ENCODE peak calls at places on chromosome 13, in nine cellular contexts. V is bronchial epithelial cell; T is WERI-Rb-1; P is HS-5; Y is T-helper 17 cell; X is effector CD4-positive, alpha-beta T cell; J is activated T-cell treated with anti-CD3 and anti-CD28 coated beads, Interleukin-2, amount 50 U/mL, for 72 hours; S is nucleus accumbens; U is head of caudate nucleus. B is an unnamed sample.
A peak's percentile ranks its signal among the peaks of the same experiment; 100 is the strongest.

GRCh38 chr13:29830000-29830399 is 20.4 kb downstream of the UBL3 start:
- DNase-seq in V (peak; percentile 18), T (no peak), P (no peak), Y (no peak), X (no peak), J (no peak), S (no peak), U (no peak), B (no peak)

GRCh38 chr13:93307651-93308050 is 81.0 kb downstream of the GPC6 start:
- DNase-seq in V (no peak), T (no peak), P (no peak), Y (no peak), X (no peak), J (no peak), S (no peak), U (no peak), B (no peak)

GRCh38 chr13:34230271-34230670 is 412.3 kb downstream of the RFC3 start:
- DNase-seq in V (no peak), T (no peak), P (no peak), Y (no peak), X (no peak), J (no peak), S (no peak), U (no peak), B (no peak)

GRCh38 chr13:36418022-36418805 is 14.1 kb upstream of the CCNA1 start:
- DNase-seq in V (peak; percentile 84), T (no peak), P (no peak), Y (no peak), X (no peak), J (peak; percentile 22), S (no peak), U (no peak), B (no peak)

GRCh38 chr13:31697290-31697689 is 42.0 kb upstream of the RXFP2 start:
- DNase-seq in V (peak; percentile 11), T (no peak), P (peak; percentile 24), Y (no peak), X (no peak), J (no peak), S (no peak), U (no peak), B (no peak)

GRCh38 chr13:80671773-80672172 is 330.8 kb upstream of the SPRY2 start:
- DNase-seq in V (no peak), T (no peak), P (no peak), Y (no peak), X (no peak), J (no peak), S (no peak), U (no peak), B (no peak)

GRCh38 chr13:41054212-41054877 is 7.0 kb upstream of the WBP4 start:
- DNase-seq in V (peak; percentile 56), T (no peak), P (no peak), Y (no peak), X (peak; percentile 42), J (peak; percentile 41), S (no peak), U (no peak), B (no peak)

GRCh38 chr13:113091211-113091771 is 14.3 kb upstream of the F7 start:
- DNase-seq in V (no peak), T (no peak), P (no peak), Y (no peak), X (no peak), J (no peak), S (no peak), U (no peak), B (peak; percentile 61)

GRCh38 chr13:87128006-87128405 is 543.2 kb upstream of the SLITRK5 start:
- DNase-seq in V (peak; percentile 13), T (no peak), P (no peak), Y (no peak), X (no peak), J (no peak), S (no peak), U (no peak), B (no peak)

GRCh38 chr13:35957174-35957867 is 173.9 kb downstream of the DCLK1 start:
- DNase-seq in V (peak; percentile 24), T (no peak), P (peak; percentile 41), Y (no peak), X (no peak), J (no peak), S (no peak), U (no peak), B (no peak)